ENCODE peak calls at places on chromosomes 13 and 19, in seven cellular contexts. W is A549, J is tibial nerve, E is uterus, A is ovary, I is IMR-90, V is stomach. Z is an unnamed sample.

GRCh38 chr19:32029235-32029634 is 316.2 kb upstream of the ZNF507 start:
- DNase-seq in W (no peak), J (no peak), E (no peak), A (no peak), I (no peak), V (no peak), Z (no peak)

GRCh38 chr19:5001547-5002131 is 32.7 kb downstream of the KDM4B start:
- DNase-seq in W (peak), J (no peak), E (no peak), A (no peak), I (peak), V (no peak), Z (peak)

GRCh38 chr19:7471696-7472620 is 16.9 kb downstream of the PEX11G start:
- DNase-seq in W (no peak), J (no peak), E (no peak), A (no peak), I (no peak), V (no peak), Z (no peak)

GRCh38 chr19:7348587-7349230 is at the start of gene ARHGEF18:
- DNase-seq in W (no peak), J (no peak), E (no peak), A (no peak), I (no peak), V (no peak), Z (peak)

GRCh38 chr19:41915248-41916032 is 12.8 kb downstream of the ERFL start:
- DNase-seq in W (no peak), J (no peak), E (no peak), A (no peak), I (no peak), V (no peak), Z (no peak)

GRCh38 chr13:30241537-30241936 is 65.8 kb downstream of the KATNAL1 start:
- DNase-seq in W (no peak), J (peak), E (no peak), A (no peak), I (no peak), V (no peak), Z (no peak)

GRCh38 chr19:18989316-18989715 is 44.0 kb downstream of the SUGP2 start:
- DNase-seq in W (no peak), J (no peak), E (no peak), A (no peak), I (no peak), V (no peak), Z (no peak)

GRCh38 chr19:13135068-13136062 is 14.8 kb downstream of the STX10 start:
- DNase-seq in W (no peak), J (no peak), E (no peak), A (no peak), I (no peak), V (no peak), Z (no peak)

GRCh38 chr13:22505489-22505888 is 675.3 kb upstream of the SGCG start:
- DNase-seq in W (no peak), J (no peak), E (no peak), A (peak), I (no peak), V (no peak), Z (no peak)

GRCh38 chr19:14059093-14059480 is 2.8 kb downstream of the PALM3 start:
- DNase-seq in W (no peak), J (no peak), E (no peak), A (no peak), I (no peak), V (peak), Z (no peak)

GRCh38 chr19:17183271-17183757 is 31.8 kb upstream of the USE1 start:
- DNase-seq in W (no peak), J (no peak), E (no peak), A (no peak), I (no peak), V (no peak), Z (no peak)

GRCh38 chr19:5112175-5112574 is 143.3 kb downstream of the KDM4B start:
- DNase-seq in W (no peak), J (no peak), E (no peak), A (no peak), I (no peak), V (no peak), Z (no peak)

GRCh38 chr13:79782541-79783216 is 301.7 kb downstream of the NDFIP2 start:
- DNase-seq in W (no peak), J (no peak), E (no peak), A (peak), I (peak), V (peak), Z (no peak)

GRCh38 chr19:1291761-1292418 is 6.2 kb downstream of the EFNA2 start:
- DNase-seq in W (no peak), J (no peak), E (no peak), A (no peak), I (no peak), V (no peak), Z (no peak)

GRCh38 chr19:11373885-11374448 is 499 bp upstream of the SWSAP1 start:
- DNase-seq in W (no peak), J (no peak), E (no peak), A (no peak), I (no peak), V (no peak), Z (no peak)

GRCh38 chr13:110485604-110486003 is 75.9 kb downstream of the RAB20 start:
- DNase-seq in W (no peak), J (no peak), E (no peak), A (no peak), I (no peak), V (no peak), Z (no peak)

GRCh38 chr19:5961969-5962945 is 15.7 kb downstream of the RANBP3 start:
- DNase-seq in W (no peak), J (peak), E (no peak), A (no peak), I (peak), V (peak), Z (no peak)

GRCh38 chr19:5250127-5250659 is 90.4 kb downstream of the PTPRS start:
- DNase-seq in W (no peak), J (no peak), E (peak), A (no peak), I (no peak), V (no peak), Z (no peak)

GRCh38 chr13:97000295-97000925 is 6.1 kb upstream of the OXGR1 start:
- DNase-seq in W (no peak), J (no peak), E (no peak), A (no peak), I (peak), V (no peak), Z (no peak)

GRCh38 chr19:4089400-4089908 is 22.8 kb upstream of the ZBTB7A start:
- DNase-seq in W (no peak), J (no peak), E (no peak), A (no peak), I (no peak), V (no peak), Z (peak)

GRCh38 chr19:7673995-7674667 is 2.8 kb upstream of the MCEMP1 start:
- DNase-seq in W (peak), J (peak), E (peak), A (no peak), I (peak), V (peak), Z (no peak)

DNA sequence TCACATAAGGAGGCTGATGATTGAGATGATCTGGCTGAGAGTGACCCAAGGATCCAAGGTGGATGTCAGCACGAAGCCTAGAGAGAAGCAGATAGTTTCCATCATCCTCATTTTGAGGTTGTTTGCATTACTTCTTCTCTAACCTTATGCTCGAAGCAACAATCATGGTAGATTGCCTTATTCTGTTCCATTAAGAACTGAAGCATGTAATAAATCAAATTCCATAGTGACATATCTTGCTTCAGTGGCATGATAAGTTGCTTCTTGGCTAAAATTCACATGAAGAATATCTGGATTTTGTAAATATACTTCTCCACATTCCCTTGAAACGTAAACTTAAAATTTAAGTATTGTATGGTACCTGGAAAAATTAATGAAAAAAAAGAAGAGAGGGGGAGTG is 377.8 kb upstream of the DACH1 start:
- DNase-seq in W (no peak), J (no peak), E (no peak), A (no peak), I (no peak), V (no peak), Z (no peak)
- TF ChIP-seq POLR2A in W (no peak), J (no peak), E (no peak), A (no peak), I (no peak), V (no peak), Z (no peak)

DNA sequence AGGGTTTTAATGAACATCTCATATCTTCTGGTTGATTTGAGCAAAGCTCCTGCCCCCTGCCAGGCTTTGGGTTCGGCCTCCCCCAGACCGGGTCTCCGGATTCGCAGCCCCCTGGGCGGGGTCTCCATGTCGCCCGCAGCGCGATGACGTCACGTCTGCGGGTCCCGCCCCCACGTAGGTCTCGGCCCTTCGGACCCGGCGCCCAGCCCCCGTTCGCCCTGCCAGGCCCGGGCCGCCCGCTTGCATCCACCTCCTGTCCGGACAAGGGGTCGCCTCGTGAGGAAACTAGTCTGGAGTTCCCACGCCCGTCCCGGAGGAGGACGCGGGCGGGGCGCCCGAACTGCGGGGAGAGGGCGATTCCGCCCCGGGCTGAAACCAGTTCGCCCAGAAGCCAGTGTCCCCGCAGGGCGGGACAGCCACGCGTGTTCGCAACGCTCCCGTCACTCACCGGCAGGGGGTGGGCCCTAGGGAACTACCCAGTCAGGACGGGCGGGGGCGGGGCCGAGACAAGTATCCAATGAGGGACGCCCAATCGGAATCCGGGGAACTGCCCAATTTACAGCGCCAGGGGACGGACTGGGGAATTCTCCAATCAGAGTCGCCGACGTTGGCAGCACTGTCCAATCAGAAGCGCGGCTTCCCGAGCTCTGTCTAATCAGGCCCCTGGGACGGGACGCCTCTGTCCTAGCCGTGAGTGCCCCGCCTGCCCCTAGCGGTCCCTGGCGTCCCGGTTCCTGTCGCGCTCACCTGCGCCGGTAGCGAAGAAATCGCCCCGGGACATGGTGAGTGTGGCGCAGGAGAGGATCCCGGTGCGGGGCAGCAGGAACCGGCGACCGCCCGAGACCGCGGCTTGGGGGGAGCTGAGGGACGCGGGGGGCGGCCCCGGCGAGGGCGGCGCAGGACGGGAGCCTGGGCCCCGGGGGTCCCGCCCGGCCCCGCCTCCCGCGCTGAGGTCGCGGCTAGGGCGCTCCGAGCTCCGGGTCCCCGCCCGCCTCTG is at the start of gene ZNF555:
- DNase-seq in W (peak), J (peak), E (peak), A (peak), I (peak), V (peak), Z (peak)
- TF ChIP-seq POLR2A in W (peak), J (no peak), E (peak), A (peak), I (peak), V (no peak), Z (no peak)

GRCh38 chr19:55408320-55408836 is 790 bp upstream of the UBE2S start:
- DNase-seq in W (no peak), J (no peak), E (no peak), A (no peak), I (no peak), V (no peak), Z (no peak)
- TF ChIP-seq POLR2A in W (no peak), J (no peak), E (no peak), A (no peak), I (no peak), V (no peak), Z (peak)

GRCh38 chr19:52171321-52172169 is at the start of gene ZNF836:
- DNase-seq in W (peak), J (peak), E (peak), A (peak), I (peak), V (peak), Z (peak)
- TF ChIP-seq POLR2A in W (no peak), J (no peak), E (peak), A (no peak), I (no peak), V (no peak), Z (peak)

DNA sequence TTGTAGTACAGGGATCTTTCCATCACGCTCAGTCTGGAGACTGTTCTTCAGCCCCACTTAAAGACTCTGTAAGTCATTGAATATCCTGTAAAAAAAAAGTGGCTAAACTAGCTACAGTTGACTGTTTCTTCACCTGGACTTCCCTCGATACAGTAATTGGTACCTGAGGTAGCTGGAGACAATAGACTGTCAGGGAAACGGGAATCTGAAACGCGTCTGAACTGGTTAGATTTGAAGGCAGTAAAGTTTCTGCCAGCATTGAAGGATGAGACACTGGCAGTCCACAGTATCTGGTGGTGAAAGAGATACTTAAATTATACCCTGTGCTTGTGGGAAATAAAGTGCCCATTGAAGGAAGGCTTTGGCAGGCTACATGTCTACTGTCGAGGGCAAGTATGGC is 550.5 kb downstream of the IRS2 start:
- DNase-seq in W (no peak), J (no peak), E (no peak), A (no peak), I (no peak), V (no peak), Z (no peak)
- TF ChIP-seq POLR2A in W (no peak), J (no peak), E (no peak), A (no peak), I (no peak), V (no peak), Z (no peak)

DNA sequence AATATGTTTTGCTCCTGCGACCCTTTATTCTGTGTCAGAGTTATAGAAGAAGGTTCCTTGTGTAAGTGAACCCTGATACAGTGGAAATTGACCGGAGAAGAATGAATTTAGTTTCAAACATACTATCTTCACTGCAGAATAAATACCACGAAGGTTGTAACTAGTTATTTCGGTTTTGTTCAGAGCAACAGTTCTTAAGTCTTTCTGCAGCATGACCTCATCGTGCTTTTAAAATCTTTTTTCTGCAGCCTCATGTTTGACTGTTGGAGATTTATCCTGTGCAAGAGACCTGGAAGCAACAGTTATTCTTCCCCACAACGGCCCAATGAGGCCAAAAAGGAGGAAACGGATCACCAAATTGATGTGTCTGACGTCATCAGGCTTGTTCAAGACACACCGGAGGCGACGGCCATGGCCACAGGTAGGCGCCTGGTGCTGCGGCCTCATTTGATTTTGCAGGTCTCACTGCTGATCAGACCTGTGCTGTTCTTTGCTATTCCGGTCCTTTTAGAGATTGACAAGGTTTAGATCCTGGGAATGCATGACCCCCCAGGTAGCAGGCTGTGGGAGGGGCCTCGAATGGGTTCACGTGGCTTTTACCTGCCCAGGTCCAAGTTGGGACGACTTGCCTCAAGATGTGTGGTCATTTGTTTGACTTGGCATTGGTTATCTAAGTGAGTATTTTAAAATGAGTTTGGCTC is 66.9 kb upstream of the MCF2L start:
- DNase-seq in W (no peak), J (no peak), E (no peak), A (no peak), I (no peak), V (peak), Z (no peak)
- TF ChIP-seq POLR2A in W (no peak), J (no peak), E (no peak), A (no peak), I (no peak), V (no peak), Z (no peak)

Z was measured in GM12892.